ENCODE peak calls at places on chromosome 10, in seven cellular contexts. U is pancreas, B is Peyer's patch, Y is RWPE1, P is fibroblast of the aortic adventitia, H is AG10803, K is astrocyte of the cerebellum. Q is an unnamed sample.

GRCh38 chr10:72291019-72291532 is 17.4 kb downstream of the DDIT4 start:
- DNase-seq in U (no peak), B (no peak), Y (no peak), P (no peak), H (no peak), K (no peak), Q (no peak)

GRCh38 chr10:69382382-69383117 is 34.2 kb downstream of the TACR2 start:
- DNase-seq in U (no peak), B (no peak), Y (peak), P (peak), H (peak), K (peak), Q (no peak)

GRCh38 chr10:102504179-102504975 is 605 bp downstream of the SUFU start:
- DNase-seq in U (peak), B (peak), Y (peak), P (no peak), H (no peak), K (no peak), Q (peak)

GRCh38 chr10:114632869-114633715 is 25.0 kb downstream of the ABLIM1 start:
- DNase-seq in U (peak), B (no peak), Y (peak), P (peak), H (peak), K (peak), Q (peak)

GRCh38 chr10:47358457-47358856 is 10.3 kb downstream of the RBP3 start:
- DNase-seq in U (no peak), B (no peak), Y (no peak), P (no peak), H (no peak), K (no peak), Q (no peak)

GRCh38 chr10:132465193-132465888 is 68.3 kb downstream of the PWWP2B start:
- DNase-seq in U (no peak), B (no peak), Y (no peak), P (no peak), H (no peak), K (no peak), Q (peak)

GRCh38 chr10:91410638-91411367 is 659 bp downstream of the HECTD2 start:
- DNase-seq in U (peak), B (no peak), Y (peak), P (peak), H (peak), K (no peak), Q (no peak)

GRCh38 chr10:128274938-128275337 is 148.7 kb upstream of the MKI67 start:
- DNase-seq in U (no peak), B (no peak), Y (no peak), P (peak), H (peak), K (no peak), Q (no peak)

GRCh38 chr10:12097791-12098190 is 29.0 kb downstream of the DHTKD1 start:
- DNase-seq in U (no peak), B (no peak), Y (no peak), P (no peak), H (no peak), K (no peak), Q (no peak)

GRCh38 chr10:120423350-120424197 is 33.5 kb upstream of the PLPP4 start:
- DNase-seq in U (no peak), B (no peak), Y (peak), P (peak), H (peak), K (peak), Q (peak)

GRCh38 chr10:132570771-132571564 is 33.4 kb downstream of the INPP5A start:
- DNase-seq in U (no peak), B (peak), Y (peak), P (no peak), H (no peak), K (no peak), Q (no peak)

GRCh38 chr10:66783296-66783695 is 142.5 kb upstream of the LRRTM3 start:
- DNase-seq in U (no peak), B (no peak), Y (no peak), P (peak), H (peak), K (no peak), Q (no peak)

GRCh38 chr10:70418229-70418628 is 14.3 kb downstream of the EIF4EBP2 start:
- DNase-seq in U (no peak), B (no peak), Y (no peak), P (peak), H (peak), K (no peak), Q (no peak)

GRCh38 chr10:14429043-14429713 is 98.5 kb upstream of the FRMD4A start:
- DNase-seq in U (no peak), B (no peak), Y (no peak), P (no peak), H (no peak), K (no peak), Q (no peak)

GRCh38 chr10:127278001-127278400 is 81.6 kb upstream of the INSYN2A start:
- DNase-seq in U (no peak), B (no peak), Y (no peak), P (peak), H (peak), K (peak), Q (no peak)

GRCh38 chr10:1932617-1933016 is 195.3 kb upstream of the ADARB2 start:
- DNase-seq in U (no peak), B (no peak), Y (no peak), P (no peak), H (no peak), K (no peak), Q (no peak)

GRCh38 chr10:88270871-88271713 is 312.0 kb downstream of the RNLS start:
- DNase-seq in U (no peak), B (peak), Y (peak), P (peak), H (peak), K (peak), Q (no peak)

GRCh38 chr10:73772280-73773151 is 9.3 kb upstream of the CHCHD1 start:
- DNase-seq in U (peak), B (peak), Y (peak), P (peak), H (peak), K (no peak), Q (peak)

GRCh38 chr10:80487791-80488538 is 33.9 kb downstream of the TSPAN14 start:
- DNase-seq in U (no peak), B (peak), Y (no peak), P (no peak), H (no peak), K (no peak), Q (peak)

GRCh38 chr10:114779803-114780609 is 41.6 kb upstream of the FHIP2A start:
- DNase-seq in U (no peak), B (no peak), Y (peak), P (peak), H (peak), K (peak), Q (no peak)

GRCh38 chr10:109676703-109677102 is 246.6 kb downstream of the XPNPEP1 start:
- DNase-seq in U (no peak), B (no peak), Y (peak), P (no peak), H (peak), K (no peak), Q (no peak)

GRCh38 chr10:98055875-98056516 is 25.6 kb upstream of the CRTAC1 start:
- DNase-seq in U (no peak), B (no peak), Y (no peak), P (peak), H (no peak), K (no peak), Q (no peak)

GRCh38 chr10:98038333-98038732 is 7.9 kb upstream of the CRTAC1 start:
- DNase-seq in U (no peak), B (no peak), Y (no peak), P (no peak), H (no peak), K (no peak), Q (peak)

GRCh38 chr10:3876563-3876962 is 91.6 kb upstream of the KLF6 start:
- DNase-seq in U (no peak), B (no peak), Y (no peak), P (no peak), H (no peak), K (no peak), Q (no peak)

GRCh38 chr10:90695915-90696676 is 161.7 kb downstream of the HTR7 start:
- DNase-seq in U (no peak), B (no peak), Y (no peak), P (no peak), H (no peak), K (no peak), Q (no peak)

GRCh38 chr10:16967866-16968721 is 150.9 kb upstream of the RSU1 start:
- DNase-seq in U (no peak), B (no peak), Y (peak), P (peak), H (peak), K (peak), Q (no peak)

GRCh38 chr10:91564026-91564425 is 68.8 kb downstream of the PPP1R3C start:
- DNase-seq in U (no peak), B (no peak), Y (no peak), P (no peak), H (no peak), K (no peak), Q (no peak)

GRCh38 chr10:94416896-94417295 is 14.6 kb downstream of the TBC1D12 start:
- DNase-seq in U (no peak), B (no peak), Y (no peak), P (no peak), H (no peak), K (no peak), Q (no peak)

GRCh38 chr10:34008641-34009040 is 674.2 kb upstream of the NRP1 start:
- DNase-seq in U (no peak), B (no peak), Y (no peak), P (no peak), H (no peak), K (no peak), Q (no peak)

GRCh38 chr10:70337201-70337651 is 45.2 kb downstream of the LRRC20 start:
- DNase-seq in U (no peak), B (no peak), Y (no peak), P (no peak), H (peak), K (peak), Q (no peak)

GRCh38 chr10:100872034-100872791 is 40.5 kb upstream of the SLF2 start:
- DNase-seq in U (peak), B (peak), Y (peak), P (peak), H (no peak), K (peak), Q (no peak)
- TF ChIP-seq CTCF in U (no peak), B (peak), Y (no peak), P (peak), H (peak), K (peak), Q (peak)

GRCh38 chr10:92848037-92848440 is 281 bp upstream of the EXOC6 start:
- DNase-seq in U (no peak), B (no peak), Y (no peak), P (no peak), H (no peak), K (no peak), Q (no peak)

GRCh38 chr10:92849234-92849525 is 860 bp downstream of the EXOC6 start:
- DNase-seq in U (no peak), B (no peak), Y (no peak), P (peak), H (no peak), K (no peak), Q (no peak)

GRCh38 chr10:92849576-92850090 is 1.3 kb downstream of the EXOC6 start:
- DNase-seq in U (no peak), B (no peak), Y (no peak), P (no peak), H (no peak), K (no peak), Q (no peak)

GRCh38 chr10:92847185-92847864 is 995 bp upstream of the EXOC6 start:
- DNase-seq in U (no peak), B (no peak), Y (no peak), P (no peak), H (no peak), K (no peak), Q (no peak)

GRCh38 chr10:92848441-92849233 is at the start of gene EXOC6:
- DNase-seq in U (peak), B (peak), Y (peak), P (peak), H (peak), K (peak), Q (peak)
- TF ChIP-seq CTCF in U (no peak), B (peak), Y (peak), P (no peak), H (no peak), K (no peak), Q (peak)

DNA sequence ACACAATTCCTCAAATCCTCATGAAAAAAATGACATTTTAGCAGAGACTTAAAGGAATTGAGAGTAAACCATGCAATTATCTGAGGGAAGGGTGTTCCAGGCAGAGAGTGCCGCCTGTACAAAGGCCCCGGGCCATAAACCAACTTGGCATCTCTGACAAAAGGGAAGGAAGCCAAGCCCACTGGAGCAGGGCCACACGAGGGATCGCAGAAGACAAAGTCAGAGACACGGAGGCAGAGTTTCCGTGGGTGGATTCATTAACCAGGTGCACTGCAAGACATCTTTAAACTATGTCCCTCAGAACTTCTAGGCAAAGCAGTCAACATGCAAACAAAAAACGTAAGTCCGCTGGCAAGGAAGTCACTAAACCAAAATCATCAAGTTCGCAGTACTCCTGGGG is 92.0 kb downstream of the SFMBT2 start:
- DNase-seq in U (no peak), B (peak), Y (no peak), P (no peak), H (no peak), K (no peak), Q (no peak)
- TF ChIP-seq CTCF in U (no peak), B (no peak), Y (no peak), P (no peak), H (no peak), K (no peak), Q (no peak)

GRCh38 chr10:24814568-24815313 is 91.1 kb upstream of the ARHGAP21 start:
- DNase-seq in U (no peak), B (no peak), Y (peak), P (peak), H (peak), K (no peak), Q (no peak)
- TF ChIP-seq CTCF in U (no peak), B (no peak), Y (no peak), P (no peak), H (no peak), K (no peak), Q (no peak)

DNA sequence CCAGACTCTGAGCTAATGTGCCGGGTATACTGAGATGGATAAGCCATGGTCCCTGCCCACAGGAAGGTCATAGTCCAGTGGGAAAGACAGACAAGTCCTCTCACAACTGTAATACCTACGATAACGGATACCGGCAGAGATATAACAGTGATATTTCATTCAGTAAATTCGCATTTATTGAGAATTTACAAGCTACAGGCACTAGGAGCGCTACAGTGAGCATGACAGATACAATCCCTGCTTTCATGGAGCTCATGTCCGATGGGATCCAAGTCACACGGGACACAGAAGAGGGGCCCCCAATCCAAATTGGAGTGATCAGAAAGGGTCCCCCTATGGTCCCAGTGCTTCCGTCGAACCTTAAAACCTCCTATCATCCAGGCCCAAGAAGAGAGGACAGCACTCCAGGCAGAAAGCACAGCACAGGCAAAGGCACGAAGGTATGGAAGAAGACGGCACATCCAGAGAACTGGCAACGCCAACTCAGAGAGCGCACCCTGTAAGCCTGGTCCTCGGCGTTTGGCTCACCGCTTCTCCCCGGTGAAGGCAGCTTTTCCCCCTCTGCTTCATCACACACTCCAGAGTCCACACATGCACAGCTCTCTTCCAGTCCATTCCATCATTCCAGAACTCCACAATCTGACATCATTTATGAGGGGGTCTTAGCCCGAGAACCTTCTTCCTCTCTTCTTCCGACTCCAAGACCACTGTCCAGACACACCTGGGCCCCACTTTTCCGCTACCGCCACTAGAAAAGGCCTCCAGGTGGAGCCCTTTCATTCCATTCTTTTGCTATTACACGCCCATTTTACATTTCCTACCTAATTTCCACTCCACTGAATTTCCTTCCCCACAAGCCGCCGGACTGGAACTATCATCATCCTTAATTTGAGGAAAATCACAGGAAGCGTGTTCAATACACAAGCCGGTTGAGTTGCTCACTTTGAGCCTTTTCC is 47.8 kb upstream of the NKX2-3 start:
- DNase-seq in U (no peak), B (no peak), Y (peak), P (no peak), H (no peak), K (no peak), Q (no peak)
- TF ChIP-seq CTCF in U (no peak), B (peak), Y (peak), P (no peak), H (no peak), K (no peak), Q (no peak)

GRCh38 chr10:13099144-13099665 is 758 bp upstream of the OPTN start:
- DNase-seq in U (no peak), B (peak), Y (peak), P (peak), H (peak), K (no peak), Q (no peak)
- TF ChIP-seq CTCF in U (no peak), B (peak), Y (no peak), P (peak), H (peak), K (peak), Q (no peak)

GRCh38 chr10:43692051-43692825 is 43.6 kb upstream of the ZNF32 start:
- DNase-seq in U (no peak), B (no peak), Y (no peak), P (peak), H (peak), K (no peak), Q (no peak)

GRCh38 chr10:43689618-43689954 is 40.9 kb upstream of the ZNF32 start:
- DNase-seq in U (peak), B (no peak), Y (peak), P (no peak), H (peak), K (no peak), Q (peak)

GRCh38 chr10:43689955-43690771 is 41.5 kb upstream of the ZNF32 start:
- DNase-seq in U (peak), B (peak), Y (peak), P (peak), H (peak), K (peak), Q (peak)

GRCh38 chr10:43693602-43694001 is 44.9 kb upstream of the ZNF32 start:
- DNase-seq in U (no peak), B (no peak), Y (no peak), P (no peak), H (no peak), K (no peak), Q (no peak)

GRCh38 chr10:43691503-43691902 is 42.8 kb upstream of the ZNF32 start:
- DNase-seq in U (no peak), B (no peak), Y (no peak), P (peak), H (peak), K (no peak), Q (no peak)
- TF ChIP-seq CTCF in U (no peak), B (no peak), Y (no peak), P (no peak), H (peak), K (no peak), Q (no peak)

GRCh38 chr10:58734116-58734515 is 221.4 kb downstream of the BICC1 start:
- DNase-seq in U (no peak), B (no peak), Y (no peak), P (peak), H (peak), K (peak), Q (no peak)
- TF ChIP-seq CTCF in U (no peak), B (no peak), Y (no peak), P (no peak), H (peak), K (no peak), Q (no peak)